ENCODE peak calls at places on chromosome 21, in four cellular contexts. K is astrocyte, W is tibial nerve, A is B cell. O is an unnamed sample.

GRCh38 chr21:29073222-29074006 is at the start of gene CCT8:
- DNase-seq in W (peak; percentile 97), A (peak; percentile 98), K (peak; percentile 99), O (peak; percentile 95)

GRCh38 chr21:37614351-37614875 is 247.8 kb downstream of the DYRK1A start:
- DNase-seq in K (no peak), A (no peak), W (no peak), O (no peak)

GRCh38 chr21:14979264-14979663 is 85.5 kb downstream of the NRIP1 start:
- DNase-seq in A (no peak), K (no peak), W (no peak), O (no peak)

GRCh38 chr21:37855568-37856391 is 60.5 kb downstream of the KCNJ6 start:
- DNase-seq in A (no peak), W (no peak), K (peak; percentile 88), O (no peak)

GRCh38 chr21:30478015-30478414 is 2.2 kb downstream of the KRTAP19-1 start:
- DNase-seq in K (no peak), W (no peak), A (no peak), O (no peak)

GRCh38 chr21:40340357-40340756 is 473.1 kb downstream of the PCP4 start:
- DNase-seq in W (no peak), K (no peak), A (no peak), O (no peak)

GRCh38 chr21:42668193-42668592 is 14.8 kb downstream of the PDE9A start:
- DNase-seq in W (no peak), A (no peak), K (no peak), O (no peak)

GRCh38 chr21:39788383-39788782 is 43.4 kb downstream of the IGSF5 start:
- DNase-seq in W (peak; percentile 45), A (no peak), K (peak; percentile 92), O (no peak)

GRCh38 chr21:37784591-37785318 is 131.5 kb downstream of the KCNJ6 start:
- DNase-seq in W (no peak), K (no peak), A (no peak), O (no peak)

GRCh38 chr21:39676054-39676771 is 63.5 kb downstream of the B3GALT5 start:
- DNase-seq in W (no peak), K (peak; percentile 76), A (no peak), O (no peak)

GRCh38 chr21:21631961-21632360 is 633.8 kb downstream of the NCAM2 start:
- DNase-seq in K (peak; percentile 30), W (no peak), A (no peak), O (no peak)

GRCh38 chr21:37149411-37149810 is 76.4 kb downstream of the TTC3 start:
- DNase-seq in A (no peak), W (no peak), K (peak; percentile 45), O (no peak)

GRCh38 chr21:14092834-14093560 is 117.8 kb downstream of the LIPI start:
- DNase-seq in K (no peak), A (no peak), W (no peak), O (no peak)

GRCh38 chr21:29271927-29272333 is 26.8 kb upstream of the BACH1 start:
- DNase-seq in K (no peak), W (no peak), A (no peak), O (no peak)

GRCh38 chr21:42929969-42930368 is 4.5 kb upstream of the ERVH48-1 start:
- DNase-seq in W (no peak), A (no peak), K (no peak), O (no peak)

GRCh38 chr21:37101384-37101783 is 28.3 kb downstream of the TTC3 start:
- DNase-seq in K (no peak), W (no peak), A (no peak), O (no peak)

GRCh38 chr21:10639123-10639522 is 117.7 kb downstream of the TPTE start:
- DNase-seq in K (no peak), W (no peak), A (no peak), O (no peak)

GRCh38 chr21:36022704-36023103 is 37.6 kb downstream of the SETD4 start:
- DNase-seq in W (no peak), A (no peak), K (no peak), O (no peak)

GRCh38 chr21:26966978-26967913 is at the start of gene ADAMTS5:
- DNase-seq in A (no peak), K (peak; percentile 43), W (peak; percentile 39), O (no peak)

GRCh38 chr21:39022901-39023693 is 160.2 kb downstream of the PSMG1 start:
- DNase-seq in W (peak; percentile 52), K (peak; percentile 66), A (no peak), O (no peak)

GRCh38 chr21:40208960-40209359 is 341.7 kb downstream of the PCP4 start:
- DNase-seq in W (no peak), K (no peak), A (no peak), O (no peak)

GRCh38 chr21:42631142-42631541 is 22.3 kb upstream of the PDE9A start:
- DNase-seq in W (no peak), K (no peak), A (no peak), O (no peak)

GRCh38 chr21:44363278-44363677 is 9.9 kb downstream of the TRPM2 start:
- DNase-seq in W (no peak), A (no peak), K (no peak), O (no peak)

GRCh38 chr21:18499761-18500376 is 96.3 kb upstream of the TMPRSS15 start:
- DNase-seq in A (peak; percentile 62), W (peak; percentile 69), K (peak; percentile 16), O (no peak)

GRCh38 chr21:37568916-37569315 is 202.3 kb downstream of the DYRK1A start:
- DNase-seq in K (no peak), A (no peak), W (no peak), O (no peak)

GRCh38 chr21:23921670-23922418 is 1685.4 kb downstream of the MRPL39 start:
- DNase-seq in K (no peak), W (no peak), A (peak; percentile 58), O (no peak)

DNA sequence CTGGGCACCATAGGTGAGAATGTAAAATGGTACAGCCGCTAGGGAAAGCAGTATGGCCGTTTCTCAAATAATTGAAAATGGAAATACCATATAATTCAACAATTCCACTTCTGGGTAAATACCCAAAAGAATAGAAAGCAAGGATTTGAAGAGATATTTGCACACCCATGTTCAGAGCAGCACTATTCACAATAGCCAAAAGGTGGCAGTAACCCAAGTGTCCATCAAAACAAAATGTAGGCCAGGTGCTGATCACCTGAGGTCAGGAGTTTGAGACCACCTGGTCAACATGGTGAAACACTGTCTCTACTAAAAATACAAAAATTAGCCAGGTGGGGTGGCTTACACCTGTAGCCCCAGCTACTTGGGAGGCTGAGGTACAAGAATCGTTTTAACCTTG is 62.1 kb downstream of the OLIG1 start:
- DNase-seq in A (no peak), W (no peak), K (no peak), O (no peak)
- TF ChIP-seq CTCF in A (no peak), W (no peak), K (no peak), O (no peak)

GRCh38 chr21:45767071-45768006 is 123.8 kb downstream of the PCBP3 start:
- DNase-seq in A (no peak), W (no peak), K (peak; percentile 41), O (no peak)
- TF ChIP-seq CTCF in A (no peak), W (no peak), K (no peak), O (no peak)

DNA sequence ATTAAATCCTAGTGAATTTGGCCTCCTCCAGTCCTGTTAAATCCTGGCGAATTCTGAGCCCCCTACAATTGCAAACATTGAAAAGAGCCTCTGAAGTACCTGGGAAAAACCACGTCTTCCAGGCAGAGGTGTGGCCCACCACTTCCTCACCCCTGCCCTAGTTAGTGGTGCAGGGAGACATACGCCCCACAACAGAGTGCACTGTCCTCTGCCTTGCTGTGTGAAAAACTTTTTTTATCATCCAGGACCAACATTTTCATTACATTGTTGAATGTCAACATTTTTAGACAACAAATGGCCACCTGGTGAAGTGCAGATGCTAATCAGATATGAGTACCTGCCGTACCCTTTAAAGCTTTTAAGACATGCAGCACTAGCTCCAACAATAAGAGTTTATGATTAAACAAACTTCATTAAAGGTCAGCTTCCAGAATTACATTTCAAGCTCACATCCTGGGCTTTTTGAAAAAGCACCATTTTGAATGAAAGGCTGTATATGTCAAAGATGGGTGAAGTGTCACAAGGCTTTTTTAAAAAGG is 13.6 kb upstream of the TMPRSS2 start:
- DNase-seq in A (no peak), K (no peak), W (no peak), O (no peak)
- TF ChIP-seq CTCF in A (no peak), K (no peak), W (no peak), O (no peak)

DNA sequence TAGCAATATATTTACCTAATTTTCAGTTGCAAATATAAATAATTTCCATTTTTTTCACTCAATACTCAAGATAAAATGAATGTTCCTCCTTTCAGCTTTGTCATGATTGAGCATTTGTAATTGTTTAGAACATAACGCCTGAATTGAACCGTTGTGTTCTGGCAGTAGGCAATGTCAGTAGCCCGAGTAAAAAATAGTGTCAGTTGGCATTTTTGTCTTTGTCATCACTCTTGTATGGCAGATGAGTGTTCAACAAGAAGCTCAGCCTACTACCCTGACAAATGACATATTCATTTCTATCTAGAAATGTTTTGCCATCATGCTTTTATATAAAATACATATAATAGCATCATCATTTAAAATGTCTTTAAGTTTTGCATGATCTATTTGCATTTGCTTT is 691.4 kb upstream of the NCAM2 start:
- DNase-seq in K (no peak), W (no peak), A (no peak), O (no peak)
- TF ChIP-seq CTCF in K (no peak), W (no peak), A (no peak), O (no peak)

DNA sequence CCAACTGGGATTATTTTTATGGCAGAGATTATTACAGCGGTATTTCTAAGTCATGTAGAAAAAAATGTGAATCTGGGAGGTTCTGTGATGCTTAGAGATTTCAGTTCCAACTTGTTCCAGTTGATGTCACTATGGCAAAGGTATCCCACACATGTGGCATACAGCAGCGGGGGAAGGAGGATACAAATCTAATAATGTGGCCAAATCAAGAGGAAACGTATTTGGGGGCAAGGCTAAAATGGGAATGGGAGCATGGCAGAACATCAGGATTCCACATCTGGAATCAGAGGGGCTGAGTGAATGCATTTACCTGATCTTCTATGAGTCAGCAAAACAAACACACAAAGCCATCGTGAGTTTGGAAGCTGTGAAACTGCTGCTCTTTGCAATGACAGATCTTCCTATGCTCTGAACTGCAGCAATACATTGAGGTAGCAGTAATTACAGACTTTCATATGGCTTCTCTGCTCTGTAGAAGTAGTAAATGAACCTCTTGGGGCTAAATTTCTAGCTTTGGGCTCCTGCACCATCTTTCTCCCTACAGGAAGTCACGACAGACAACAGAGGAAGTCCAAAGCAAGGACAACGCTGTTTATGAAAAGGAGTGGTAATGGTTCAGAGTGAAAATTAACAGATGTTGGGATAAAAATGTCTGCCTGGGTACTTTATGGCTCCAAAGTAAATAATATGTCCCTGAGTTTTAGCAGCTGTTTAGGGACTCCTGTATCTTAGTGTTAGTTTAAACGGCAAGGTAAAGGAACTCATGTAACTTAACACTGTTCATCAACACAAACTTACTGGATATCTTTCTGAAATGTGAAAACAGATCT is 55.6 kb downstream of the GABPA start:
- DNase-seq in W (peak; percentile 5), K (peak; percentile 16), A (peak; percentile 11), O (no peak)
- TF ChIP-seq CTCF in W (peak; percentile 29), K (peak; percentile 29), A (peak; percentile 15), O (no peak)

DNA sequence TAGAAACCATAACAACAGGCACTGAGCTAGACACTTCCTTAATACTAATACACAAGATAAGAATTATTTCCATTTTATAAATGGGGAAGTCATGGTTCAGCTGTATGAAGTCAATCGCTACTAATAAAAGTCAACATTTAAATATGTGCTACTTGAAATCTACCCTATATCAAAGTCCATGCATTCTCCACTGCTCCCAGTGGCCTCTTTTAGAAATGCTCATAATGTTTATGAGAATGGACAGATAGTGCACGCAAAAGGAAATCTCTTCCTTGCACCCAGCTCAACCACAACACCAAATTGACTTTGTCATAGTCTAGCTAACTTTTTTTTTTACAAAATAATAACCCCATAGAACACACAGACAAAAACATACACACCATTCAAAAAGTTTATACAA is 281.7 kb upstream of the CXADR start:
- DNase-seq in A (no peak), W (no peak), K (no peak), O (no peak)
- TF ChIP-seq CTCF in A (no peak), W (no peak), K (no peak), O (no peak)

O was measured in natural killer cell.